ENCODE peak calls at places on chromosomes 4 and X, in four cellular contexts. H is CD4-positive, alpha-beta T cell; F is Right ventricle myocardium superior; Z is NCI-H1048. L is an unnamed sample.

GRCh38 chr4:70559216-70559830 is 32.7 kb upstream of the AMBN start:
- DNase-seq in H (peak), F (no peak), Z (peak), L (peak)

GRCh38 chr4:185210102-185210981 is 944 bp downstream of the SNX25 start:
- DNase-seq in H (peak), F (peak), Z (no peak), L (peak)

GRCh38 chrX:13085533-13085932 is 41.1 kb upstream of the FAM9C start:
- DNase-seq in H (no peak), F (no peak), Z (no peak), L (no peak)

GRCh38 chr4:167509551-167509950 is 275.3 kb upstream of the SPOCK3 start:
- DNase-seq in H (no peak), F (no peak), Z (no peak), L (no peak)

GRCh38 chr4:79027656-79028055 is 88.4 kb upstream of the PAQR3 start:
- DNase-seq in H (no peak), F (no peak), Z (no peak), L (peak)

GRCh38 chr4:24651266-24651665 is 66.9 kb upstream of the DHX15 start:
- DNase-seq in H (no peak), F (no peak), Z (no peak), L (peak)

GRCh38 chr4:54090804-54091623 is 8.9 kb upstream of the GSX2 start:
- DNase-seq in H (no peak), F (peak), Z (no peak), L (peak)

GRCh38 chr4:164807611-164808010 is 53.7 kb downstream of the SMIM31 start:
- DNase-seq in H (no peak), F (no peak), Z (no peak), L (peak)

GRCh38 chr4:184526228-184526627 is 51.9 kb upstream of the IRF2 start:
- DNase-seq in H (no peak), F (no peak), Z (no peak), L (no peak)

GRCh38 chr4:102815981-102816380 is 11.4 kb downstream of the UBE2D3 start:
- DNase-seq in H (no peak), F (no peak), Z (no peak), L (no peak)

GRCh38 chr4:621296-622070 is 3.9 kb upstream of the PDE6B start:
- DNase-seq in H (no peak), F (peak), Z (no peak), L (no peak)

GRCh38 chrX:38578152-38578551 is 16.8 kb downstream of the TSPAN7 start:
- DNase-seq in H (no peak), F (no peak), Z (no peak), L (peak)

GRCh38 chr4:16029329-16029728 is 54.5 kb downstream of the PROM1 start:
- DNase-seq in H (no peak), F (no peak), Z (no peak), L (no peak)

GRCh38 chr4:26192921-26193894 is 127.6 kb upstream of the RBPJ start:
- DNase-seq in H (no peak), F (no peak), Z (no peak), L (no peak)

GRCh38 chrX:69618803-69619202 is 2.9 kb downstream of the EDA start:
- DNase-seq in H (no peak), F (no peak), Z (no peak), L (peak)

GRCh38 chr4:20253799-20254409 is 2.2 kb downstream of the SLIT2 start:
- DNase-seq in H (no peak), F (peak), Z (no peak), L (peak)

GRCh38 chr4:23654791-23655190 is 235.1 kb downstream of the PPARGC1A start:
- DNase-seq in H (no peak), F (no peak), Z (no peak), L (no peak)

GRCh38 chrX:74500067-74500466 is 78.8 kb downstream of the SLC16A2 start:
- DNase-seq in H (no peak), F (no peak), Z (no peak), L (no peak)

GRCh38 chr4:2667428-2667827 is 88.7 kb downstream of the TNIP2 start:
- DNase-seq in H (no peak), F (no peak), Z (no peak), L (peak)

GRCh38 chr4:147736458-147736857 is 4.6 kb downstream of the ARHGAP10 start:
- DNase-seq in H (no peak), F (no peak), Z (no peak), L (no peak)

GRCh38 chr4:137659431-137659830 is 127.1 kb upstream of the PCDH18 start:
- DNase-seq in H (no peak), F (no peak), Z (no peak), L (no peak)

GRCh38 chr4:76977731-76978350 is 28.3 kb downstream of the SEPTIN11 start:
- DNase-seq in H (no peak), F (no peak), Z (no peak), L (peak)

GRCh38 chr4:7967063-7967440 is 27.4 kb upstream of the AFAP1 start:
- DNase-seq in H (no peak), F (no peak), Z (no peak), L (no peak)

GRCh38 chr4:8099981-8100464 is 58.6 kb downstream of the ABLIM2 start:
- DNase-seq in H (no peak), F (no peak), Z (no peak), L (no peak)

GRCh38 chr4:41144812-41145211 is 69.5 kb downstream of the APBB2 start:
- DNase-seq in H (no peak), F (no peak), Z (no peak), L (no peak)

GRCh38 chr4:72215198-72215597 is 183.4 kb downstream of the NPFFR2 start:
- DNase-seq in H (no peak), F (no peak), Z (no peak), L (no peak)

GRCh38 chr4:121053601-121054143 is 18.7 kb downstream of the NDNF start:
- DNase-seq in H (no peak), F (peak), Z (no peak), L (no peak)